ENCODE peak calls at places on chromosomes 4 and X, in seven cellular contexts. X is hepatocyte, R is PC-3, Z is MM.1S, U is GM23248, B is neural progenitor cell, Y is HCT116. A is an unnamed sample.

GRCh38 chr4:91754716-91755115 is 549.0 kb upstream of the GRID2 start:
- DNase-seq in X (no peak), R (no peak), Z (no peak), U (no peak), B (no peak), Y (no peak), A (no peak)

GRCh38 chr4:31125061-31125460 is 404.9 kb downstream of the PCDH7 start:
- DNase-seq in X (no peak), R (no peak), Z (no peak), U (no peak), B (no peak), Y (no peak), A (no peak)

GRCh38 chr4:139416073-139416673 is 37.7 kb upstream of the RAB33B start:
- DNase-seq in X (peak; percentile 40), R (peak; percentile 34), Z (peak; percentile 40), U (peak; percentile 59), B (peak; percentile 44), Y (peak; percentile 34), A (peak; percentile 66)

GRCh38 chr4:172042714-172043114 is 229.5 kb downstream of the GALNTL6 start:
- DNase-seq in X (peak; percentile 51), R (peak; percentile 53), Z (no peak), U (no peak), B (no peak), Y (peak; percentile 23), A (no peak)

GRCh38 chrX:151821226-151821625 is 86.7 kb downstream of the CNGA2 start:
- DNase-seq in X (no peak), R (no peak), Z (no peak), U (no peak), B (no peak), Y (no peak), A (no peak)

GRCh38 chr4:15443770-15444169 is 15.9 kb downstream of the C1QTNF7 start:
- DNase-seq in X (no peak), R (no peak), Z (no peak), U (no peak), B (no peak), Y (no peak), A (no peak)

GRCh38 chr4:185892165-185892564 is 80.2 kb upstream of the SORBS2 start:
- DNase-seq in X (no peak), R (no peak), Z (no peak), U (no peak), B (no peak), Y (no peak), A (no peak)

GRCh38 chr4:74400395-74400794 is 35.5 kb downstream of the EREG start:
- DNase-seq in X (no peak), R (no peak), Z (no peak), U (no peak), B (no peak), Y (no peak), A (no peak)

GRCh38 chrX:111352424-111352823 is 59.6 kb downstream of the DCX start:
- DNase-seq in X (peak; percentile 38), R (peak; percentile 8), Z (no peak), U (peak; percentile 1), B (no peak), Y (no peak), A (no peak)

GRCh38 chr4:145047151-145047550 is 50.8 kb downstream of the ANAPC10 start:
- DNase-seq in X (no peak), R (no peak), Z (no peak), U (no peak), B (no peak), Y (no peak), A (no peak)

GRCh38 chr4:21697583-21697982 is 251.0 kb downstream of the KCNIP4 start:
- DNase-seq in X (peak; percentile 63), R (peak; percentile 65), Z (no peak), U (peak; percentile 32), B (peak; percentile 51), Y (peak; percentile 3), A (peak; percentile 77)

GRCh38 chrX:40004916-40005289 is 92.9 kb downstream of the BCOR start:
- DNase-seq in X (no peak), R (no peak), Z (no peak), U (no peak), B (peak; percentile 28), Y (no peak), A (peak; percentile 22)

GRCh38 chrX:40003982-40004535 is 93.7 kb downstream of the BCOR start:
- DNase-seq in X (no peak), R (no peak), Z (no peak), U (no peak), B (no peak), Y (no peak), A (peak; percentile 40)

GRCh38 chrX:40007136-40007535 is 90.6 kb downstream of the BCOR start:
- DNase-seq in X (no peak), R (no peak), Z (no peak), U (peak; percentile 24), B (peak; percentile 67), Y (no peak), A (peak; percentile 81)

GRCh38 chrX:40006025-40007017 is 91.4 kb downstream of the BCOR start:
- DNase-seq in X (peak; percentile 67), R (no peak), Z (peak; percentile 18), U (peak; percentile 43), B (peak; percentile 81), Y (no peak), A (peak; percentile 71)

DNA sequence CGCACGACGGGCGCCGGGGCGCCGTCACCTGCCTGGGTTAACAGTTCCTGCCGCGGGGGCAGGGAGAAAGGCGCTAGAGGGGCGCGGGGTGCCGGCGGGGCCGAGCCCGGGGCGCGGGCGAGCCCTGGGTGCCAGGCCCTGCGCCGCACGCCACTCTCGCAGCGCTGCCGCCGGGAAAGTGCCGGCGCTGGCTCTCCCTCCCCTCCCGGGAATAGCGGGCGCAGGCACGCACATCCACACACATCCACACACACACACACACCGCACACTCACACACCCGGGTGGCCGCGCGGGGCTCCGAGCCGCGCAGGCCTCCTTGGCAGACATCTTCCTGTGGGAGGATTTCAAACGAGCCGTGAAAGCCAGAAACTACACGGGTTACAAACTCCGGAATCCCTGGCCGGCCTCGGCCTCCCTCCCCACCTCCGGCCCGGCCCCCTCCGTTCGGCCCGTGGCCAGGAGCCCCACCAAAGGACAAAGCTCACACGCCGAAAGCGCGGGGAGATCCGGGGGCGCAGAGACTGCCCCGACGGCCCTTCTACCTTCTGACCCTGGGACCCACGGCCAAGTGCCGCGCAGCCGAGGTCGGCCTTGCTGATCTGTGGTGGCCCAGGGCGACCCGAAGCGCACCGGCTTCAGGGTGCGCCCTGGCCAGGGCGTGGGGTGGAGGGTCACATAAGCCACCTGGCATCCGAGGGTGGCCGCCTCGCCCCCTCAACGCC is 92.3 kb downstream of the BCOR start:
- DNase-seq in X (no peak), R (no peak), Z (no peak), U (no peak), B (peak; percentile 28), Y (no peak), A (peak; percentile 9)
- TF ChIP-seq EZH2 in X (no peak), R (no peak), Z (no peak), U (no peak), B (peak; percentile 71), Y (no peak), A (peak; percentile 22)

GRCh38 chr4:149980941-149981340 is 97.3 kb upstream of the DCLK2 start:
- DNase-seq in X (peak; percentile 69), R (peak; percentile 67), Z (peak; percentile 62), U (peak; percentile 62), B (peak; percentile 55), Y (peak; percentile 33), A (peak; percentile 59)
- TF ChIP-seq EZH2phosphoT487 in X (no peak), R (no peak), Z (no peak), U (no peak), B (no peak), Y (no peak), A (no peak)

DNA sequence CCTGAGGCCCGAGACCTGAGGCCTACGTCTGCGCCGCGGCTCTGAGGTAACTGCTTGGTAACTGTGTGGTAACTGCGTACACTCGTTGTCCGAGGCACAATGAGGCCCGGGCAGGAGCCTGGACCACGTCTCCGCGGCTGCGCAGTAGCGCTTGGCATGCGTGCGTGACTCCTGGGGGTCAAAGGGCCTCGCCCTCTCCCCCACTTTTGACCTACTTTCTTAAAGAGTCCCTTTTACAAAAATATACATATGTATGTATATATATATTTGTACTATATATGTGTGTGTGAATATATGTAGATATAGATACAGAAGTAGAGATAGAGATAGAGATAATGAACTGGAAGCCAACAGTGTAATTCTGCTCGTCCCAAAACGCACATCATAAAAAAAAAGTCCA is at the start of gene BEND2:
- DNase-seq in X (no peak), R (no peak), Z (no peak), U (no peak), B (no peak), Y (no peak), A (no peak)
- TF ChIP-seq EZH2 in X (no peak), R (no peak), Z (no peak), U (no peak), B (no peak), Y (no peak), A (no peak)

GRCh38 chrX:21933077-21933476 is 7.4 kb upstream of the SMS start:
- DNase-seq in X (no peak), R (no peak), Z (no peak), U (no peak), B (no peak), Y (no peak), A (peak; percentile 33)

GRCh38 chrX:21930986-21931385 is 9.5 kb upstream of the SMS start:
- DNase-seq in X (no peak), R (no peak), Z (no peak), U (no peak), B (no peak), Y (no peak), A (no peak)

GRCh38 chrX:21934414-21934813 is 6.1 kb upstream of the SMS start:
- DNase-seq in X (no peak), R (peak; percentile 53), Z (no peak), U (no peak), B (no peak), Y (no peak), A (no peak)

GRCh38 chrX:21929209-21929608 is 11.3 kb upstream of the SMS start:
- DNase-seq in X (no peak), R (no peak), Z (no peak), U (no peak), B (no peak), Y (no peak), A (no peak)

DNA sequence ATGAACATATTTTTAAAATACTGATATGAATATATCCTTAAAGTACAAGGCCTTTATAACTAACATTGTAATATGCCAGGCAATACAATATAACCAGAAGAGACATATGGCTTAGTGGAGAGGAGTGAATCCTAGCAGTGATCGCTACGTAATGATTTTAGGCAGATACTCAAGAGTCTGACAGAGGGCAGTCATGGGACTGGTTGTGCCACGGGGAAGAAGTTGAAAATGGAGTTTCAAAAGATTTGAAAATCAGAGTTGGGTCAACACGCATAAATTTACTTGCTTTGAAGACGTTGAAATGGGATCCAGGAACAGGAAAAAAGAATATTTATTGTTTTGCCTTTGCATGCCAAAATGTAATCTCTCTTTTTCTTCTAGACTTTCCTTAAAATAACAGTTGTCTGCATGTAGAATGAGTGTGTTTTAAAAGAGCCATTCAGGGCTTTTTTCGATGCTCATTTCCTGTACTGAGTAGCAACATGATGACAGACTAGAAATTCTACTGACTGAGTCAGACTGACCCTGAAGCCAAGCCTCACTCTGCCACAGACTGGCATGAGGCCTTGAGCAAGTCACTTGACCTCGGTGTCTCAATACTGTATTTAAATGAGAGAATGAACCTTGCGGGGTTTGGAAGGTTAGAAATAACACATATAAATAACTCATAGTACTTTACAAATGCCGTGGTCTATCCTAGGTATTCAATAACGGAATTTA is 8.1 kb upstream of the SMS start:
- DNase-seq in X (no peak), R (peak; percentile 84), Z (no peak), U (peak; percentile 91), B (no peak), Y (no peak), A (no peak)
- TF ChIP-seq EZH2phosphoT487 in X (no peak), R (no peak), Z (no peak), U (no peak), B (no peak), Y (no peak), A (no peak)

GRCh38 chr4:37454263-37454800 is 209.8 kb downstream of the NWD2 start:
- DNase-seq in X (no peak), R (no peak), Z (no peak), U (no peak), B (no peak), Y (no peak), A (no peak)
- TF ChIP-seq EZH2 in X (no peak), R (no peak), Z (no peak), U (peak; percentile 60), B (peak; percentile 20), Y (no peak), A (no peak)

A was measured in GM23338.